ENCODE peak calls at places on chromosomes 16 and 17, in five cellular contexts. P is prostate gland, V is stomach, X is GM12892, Z is HCT116. K is an unnamed sample.

GRCh38 chr17:78416311-78416711 is 37.9 kb downstream of the PGS1 start:
- DNase-seq in V (peak), X (no peak), P (no peak), Z (no peak), K (no peak)

GRCh38 chr17:7235693-7236665 is 1.7 kb upstream of the DVL2 start:
- DNase-seq in V (no peak), Z (no peak), X (no peak), P (no peak), K (peak)

GRCh38 chr17:75504347-75505151 is 10.8 kb downstream of the CASKIN2 start:
- DNase-seq in Z (no peak), X (peak), V (peak), P (no peak), K (no peak)

GRCh38 chr16:86345521-86345920 is 164.8 kb upstream of the FOXF1 start:
- DNase-seq in V (no peak), X (no peak), Z (no peak), P (no peak), K (no peak)

GRCh38 chr16:28140788-28141618 is 70.8 kb downstream of the XPO6 start:
- DNase-seq in X (peak), V (peak), P (no peak), Z (no peak), K (no peak)

GRCh38 chr16:12436201-12436657 is 367.5 kb downstream of the CPPED1 start:
- DNase-seq in Z (no peak), P (no peak), X (no peak), V (no peak), K (no peak)

GRCh38 chr17:71071837-71072236 is 902.5 kb downstream of the KCNJ2 start:
- DNase-seq in V (no peak), Z (peak), P (no peak), X (no peak), K (no peak)

GRCh38 chr17:49455226-49455968 is 39.7 kb upstream of the NGFR start:
- DNase-seq in P (no peak), X (no peak), Z (no peak), V (no peak), K (no peak)

GRCh38 chr17:28712037-28712704 is 483 bp upstream of the PROCA1 start:
- DNase-seq in V (no peak), P (no peak), X (peak), Z (no peak), K (no peak)

GRCh38 chr17:66995944-66996343 is 31.4 kb downstream of the CACNG4 start:
- DNase-seq in V (no peak), Z (no peak), X (no peak), P (no peak), K (no peak)

GRCh38 chr16:84931107-84931494 is 80.2 kb downstream of the ZDHHC7 start:
- DNase-seq in X (no peak), V (no peak), Z (no peak), P (no peak), K (no peak)

GRCh38 chr17:3860939-3861338 is 14.9 kb upstream of the NCBP3 start:
- DNase-seq in X (no peak), V (no peak), P (no peak), Z (no peak), K (no peak)

GRCh38 chr16:79347176-79347715 is 253.3 kb downstream of the MAF start:
- DNase-seq in X (no peak), Z (no peak), V (no peak), P (no peak), K (no peak)

GRCh38 chr17:82148011-82148410 is 50.0 kb upstream of the FASN start:
- DNase-seq in V (no peak), P (no peak), Z (no peak), X (no peak), K (no peak)

GRCh38 chr16:70152578-70153302 is 20.8 kb upstream of the CLEC18C start:
- DNase-seq in Z (no peak), V (peak), X (no peak), P (no peak), K (no peak)

GRCh38 chr16:27993587-27993986 is 69.9 kb downstream of the GSG1L start:
- DNase-seq in V (no peak), X (no peak), Z (no peak), P (no peak), K (no peak)

GRCh38 chr16:81703177-81704155 is 75.6 kb upstream of the PLCG2 start:
- DNase-seq in Z (peak), X (no peak), P (no peak), V (no peak), K (no peak)

GRCh38 chr17:37440424-37440823 is 33.7 kb downstream of the TADA2A start:
- DNase-seq in V (no peak), Z (no peak), P (no peak), X (no peak), K (no peak)

GRCh38 chr16:24516900-24517669 is 22.3 kb upstream of the RBBP6 start:
- DNase-seq in P (peak), Z (peak), V (peak), X (no peak), K (peak)

GRCh38 chr17:33080091-33080490 is 88.4 kb downstream of the SPACA3 start:
- DNase-seq in V (no peak), P (no peak), X (no peak), Z (no peak), K (no peak)

GRCh38 chr17:3531266-3532101 is 26.1 kb downstream of the TRPV3 start:
- DNase-seq in X (no peak), P (no peak), Z (no peak), V (no peak), K (peak)

GRCh38 chr16:25176136-25176535 is 40.6 kb upstream of the AQP8 start:
- DNase-seq in P (no peak), X (no peak), V (no peak), Z (no peak), K (no peak)

GRCh38 chr17:15480209-15480608 is 12.8 kb upstream of the CDRT4 start:
- DNase-seq in X (no peak), V (no peak), Z (no peak), P (no peak), K (peak)

GRCh38 chr16:53912155-53912554 is 208.2 kb downstream of the FTO start:
- DNase-seq in P (no peak), X (no peak), Z (no peak), V (no peak), K (no peak)

GRCh38 chr16:49278944-49279725 is 2.5 kb downstream of the CBLN1 start:
- DNase-seq in P (no peak), V (no peak), X (no peak), Z (no peak), K (no peak)

DNA sequence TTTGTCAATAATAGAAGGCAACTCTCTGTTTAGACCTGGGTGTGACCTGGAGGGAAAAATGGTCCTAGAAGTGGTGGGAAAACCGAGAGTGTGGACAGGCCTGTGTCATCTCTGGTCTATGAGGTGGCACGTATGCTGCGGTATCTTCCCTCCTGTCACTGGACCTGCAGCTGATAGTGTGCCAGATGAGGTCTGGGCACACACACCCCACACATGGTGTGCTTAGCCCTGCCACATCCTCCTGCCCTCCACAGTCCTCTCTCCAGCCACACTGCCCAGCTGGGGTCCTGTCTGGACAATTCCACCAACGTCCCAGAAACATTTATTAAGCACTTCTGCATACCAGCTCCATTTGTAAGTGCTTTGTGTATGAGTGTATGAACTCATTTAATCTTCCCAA is 37.2 kb downstream of the GLP2R start:
- DNase-seq in Z (no peak), P (no peak), V (no peak), X (no peak), K (no peak)
- TF ChIP-seq POLR2AphosphoS5 in Z (no peak), P (no peak), V (no peak), X (no peak), K (no peak)

DNA sequence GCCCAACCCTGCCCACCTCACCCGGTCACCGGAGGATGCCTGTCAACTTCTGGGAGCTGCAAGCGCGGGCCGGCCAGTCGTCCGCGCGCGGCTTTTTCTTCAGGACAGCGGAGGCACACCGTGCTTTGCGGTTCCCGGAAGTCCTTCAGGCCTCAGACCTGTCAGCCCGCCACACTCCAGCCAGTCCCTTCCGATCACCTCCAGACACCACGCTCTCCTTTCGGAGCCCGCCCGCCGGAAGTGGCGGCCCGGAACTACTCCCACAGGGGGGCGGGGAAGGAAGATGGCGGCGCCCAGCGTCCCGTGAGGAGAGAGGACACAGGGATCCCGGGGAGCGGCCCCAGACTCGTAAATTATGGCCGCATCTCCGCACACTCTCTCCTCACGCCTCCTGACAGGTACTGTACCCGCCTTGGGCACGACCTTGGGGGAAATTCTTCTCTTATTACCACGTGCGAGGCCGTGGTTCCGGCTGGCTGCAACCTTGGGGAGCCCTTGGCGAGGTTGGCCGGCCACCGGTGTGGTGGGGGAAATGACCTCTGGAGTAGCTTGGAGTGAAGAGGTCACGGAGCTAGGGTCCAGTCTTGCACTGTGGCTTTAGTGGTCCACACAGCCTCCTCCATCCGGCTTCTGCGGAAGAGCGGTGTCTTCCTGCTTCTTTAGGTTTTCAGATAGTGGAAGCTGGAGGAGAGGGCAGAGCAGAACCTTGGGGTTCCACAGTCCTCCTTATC is at the start of gene COX10:
- DNase-seq in X (peak), V (peak), Z (peak), P (peak), K (peak)
- TF ChIP-seq POLR2A in X (peak), V (no peak), Z (no peak), P (peak), K (peak)

DNA sequence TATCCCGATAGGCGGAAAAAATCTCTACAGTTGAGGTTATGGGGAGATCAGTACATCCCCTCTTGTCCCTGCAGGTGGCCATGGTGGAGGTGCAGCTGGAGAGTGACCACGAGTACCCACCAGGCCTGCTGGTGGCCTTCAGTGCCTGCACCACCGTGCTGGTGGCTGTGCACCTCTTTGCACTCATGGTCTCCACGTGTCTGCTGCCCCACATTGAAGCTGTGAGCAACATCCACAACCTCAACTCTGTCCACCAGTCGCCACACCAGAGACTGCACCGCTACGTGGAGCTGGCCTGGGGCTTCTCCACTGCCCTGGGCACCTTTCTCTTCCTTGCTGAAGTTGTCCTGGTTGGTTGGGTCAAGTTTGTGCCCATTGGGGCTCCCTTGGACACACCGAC is 4.2 kb downstream of the ORAI3 start:
- DNase-seq in Z (no peak), X (no peak), V (no peak), P (no peak), K (no peak)
- TF ChIP-seq POLR2AphosphoS5 in Z (no peak), X (no peak), V (no peak), P (no peak), K (no peak)

DNA sequence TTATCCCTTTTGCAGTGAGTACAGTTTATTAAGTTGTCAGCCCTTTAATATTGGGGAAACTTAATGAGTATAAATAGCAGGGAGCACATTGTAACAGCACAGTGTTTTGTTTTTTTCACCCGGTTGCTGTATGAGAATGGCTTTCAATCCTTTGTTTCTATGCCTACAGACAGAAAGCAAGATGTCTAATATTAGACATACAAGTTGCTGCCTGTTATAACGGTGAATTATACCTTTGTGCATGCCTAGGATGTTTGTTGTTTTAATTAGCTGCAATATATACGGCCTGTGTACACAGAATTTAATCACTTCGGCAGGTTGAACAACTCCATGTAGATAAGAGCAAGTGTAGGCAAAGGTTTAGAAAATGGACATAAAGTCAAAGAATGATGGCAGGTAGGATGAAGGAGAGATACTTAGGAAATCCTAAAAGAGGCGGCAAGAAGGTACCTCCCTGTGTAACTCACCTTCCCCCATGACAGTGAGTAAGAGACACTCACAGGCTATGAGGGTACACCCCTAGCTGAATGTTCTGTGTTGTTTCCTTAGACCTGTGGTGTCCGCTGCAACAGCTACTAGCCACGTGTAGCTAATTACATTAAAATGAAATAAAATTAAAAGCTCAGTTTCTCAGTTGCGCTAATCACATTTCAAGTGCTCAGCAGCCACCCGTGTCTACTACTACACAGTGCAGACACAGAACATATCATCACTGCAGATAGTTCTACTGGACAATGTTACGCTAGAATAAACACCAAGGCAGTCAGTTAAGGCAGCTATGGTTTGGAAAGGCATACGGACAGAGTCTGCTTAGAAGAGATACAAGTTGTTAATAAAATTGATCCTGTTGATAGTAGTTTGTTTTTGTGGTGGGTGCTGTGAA is 10.9 kb downstream of the SLC7A6OS start:
- DNase-seq in Z (no peak), P (no peak), X (no peak), V (no peak), K (no peak)
- TF ChIP-seq POLR2A in Z (no peak), P (peak), X (no peak), V (no peak), K (no peak)

GRCh38 chr17:47652570-47652969 is 2.9 kb downstream of the KPNB1 start:
- DNase-seq in V (no peak), Z (no peak), P (no peak), X (no peak), K (no peak)
- TF ChIP-seq POLR2AphosphoS5 in V (no peak), Z (no peak), P (no peak), X (no peak), K (no peak)

DNA sequence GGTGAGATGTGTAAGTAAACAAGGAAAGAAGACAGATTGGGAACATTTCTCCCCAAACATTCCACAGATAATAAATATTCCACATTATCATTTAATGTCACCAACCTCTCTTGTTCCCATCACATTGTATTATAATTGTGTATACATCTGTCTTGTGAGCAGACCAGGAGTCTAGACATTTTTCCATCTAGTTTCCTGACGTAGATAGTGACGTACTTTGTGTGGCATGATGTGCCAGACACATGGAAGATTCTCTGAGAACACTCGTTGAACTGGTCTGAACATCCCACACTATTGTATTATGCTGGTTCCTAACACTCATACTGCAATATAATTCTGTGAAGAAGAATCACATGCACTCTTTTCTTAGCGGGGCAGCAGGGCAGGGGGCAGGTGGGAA is 34.0 kb downstream of the WSB1 start:
- DNase-seq in P (no peak), Z (no peak), V (no peak), X (no peak), K (no peak)
- TF ChIP-seq POLR2A in P (no peak), Z (no peak), V (no peak), X (no peak), K (no peak)

GRCh38 chr17:17812211-17813054 is 24.4 kb downstream of the SREBF1 start:
- DNase-seq in Z (no peak), P (peak), V (peak), X (peak), K (peak)
- TF ChIP-seq POLR2AphosphoS5 in Z (peak), P (peak), V (no peak), X (no peak), K (peak)

GRCh38 chr16:2047330-2048115 is at the start of the genes NTHL1 and TSC2:
- DNase-seq in X (peak), Z (peak), P (peak), V (peak), K (peak)
- TF ChIP-seq POLR2A in X (peak), Z (peak), P (no peak), V (no peak), K (no peak)

GRCh38 chr16:16867994-16868393 is 489.1 kb downstream of the NPIPA7 start:
- DNase-seq in X (no peak), P (no peak), V (no peak), Z (no peak), K (no peak)
- TF ChIP-seq POLR2AphosphoS5 in X (no peak), P (no peak), V (no peak), Z (no peak), K (no peak)

DNA sequence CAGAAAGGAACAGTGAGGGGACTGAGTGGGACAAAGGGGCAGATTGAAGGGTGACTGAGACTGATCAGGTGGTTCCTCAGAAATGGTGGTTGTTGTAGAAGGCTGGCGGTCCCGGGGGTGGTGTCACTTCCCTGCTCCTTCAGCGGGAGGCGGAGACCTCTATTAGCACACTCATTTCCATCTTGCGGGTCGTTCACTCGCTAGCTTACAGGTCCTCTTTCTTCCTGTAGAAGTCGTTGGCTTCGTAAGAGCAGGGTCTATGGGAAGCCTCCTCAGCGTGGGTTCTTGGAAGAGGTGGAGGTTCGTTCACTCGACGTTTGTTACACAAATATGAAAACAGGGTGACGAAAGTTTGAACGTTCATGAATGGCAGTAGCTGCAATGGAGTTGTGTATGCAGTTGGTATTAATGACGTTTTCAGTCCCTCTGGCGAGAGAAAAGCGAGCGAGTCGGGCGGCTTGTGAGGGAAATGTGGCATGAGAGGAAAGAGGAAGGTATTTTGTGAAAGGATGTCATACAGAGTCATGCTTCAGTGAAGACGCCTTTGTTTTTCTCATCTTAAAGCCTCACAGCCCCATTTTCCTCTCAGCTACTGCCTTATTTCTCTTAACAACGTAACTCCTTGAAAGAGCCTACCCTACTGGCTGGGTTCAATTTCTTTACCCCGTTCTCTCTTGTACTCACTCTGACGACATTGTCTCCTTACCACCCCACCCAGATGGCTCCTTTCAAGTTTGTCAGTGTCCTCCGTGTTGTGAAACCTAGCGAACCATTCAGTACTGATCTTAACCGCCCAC is 667 bp downstream of the EFCAB13 start:
- DNase-seq in P (peak), X (no peak), Z (no peak), V (peak), K (peak)
- TF ChIP-seq POLR2A in P (no peak), X (peak), Z (no peak), V (no peak), K (no peak)

K was measured in sigmoid colon.